ENCODE peak calls at places on chromosome 13, in six cellular contexts. T is uterus, S is pancreas, U is esophagus squamous epithelium, E is ovary, N is spleen. O is an unnamed sample. For H3K27me3, the result is how much of the 10 kb centered on the place peaks cover.

GRCh38 chr13:100751826-100752225 is 77.2 kb upstream of the TMTC4 start:
- DNase-seq in T (no peak), S (no peak), U (no peak), E (no peak), N (no peak), O (no peak)

GRCh38 chr13:97276862-97277269 is 54.7 kb downstream of the MBNL2 start:
- DNase-seq in T (no peak), S (no peak), U (no peak), E (no peak), N (no peak), O (no peak)

GRCh38 chr13:39159393-39159792 is 121.1 kb downstream of the NHLRC3 start:
- DNase-seq in T (no peak), S (no peak), U (no peak), E (no peak), N (no peak), O (no peak)

GRCh38 chr13:30370146-30370545 is 52.1 kb upstream of the UBE2L5 start:
- DNase-seq in T (no peak), S (no peak), U (no peak), E (no peak), N (no peak), O (no peak)

GRCh38 chr13:20495087-20496023 is 30.3 kb downstream of the CRYL1 start:
- DNase-seq in T (peak), S (no peak), U (no peak), E (peak), N (no peak), O (no peak)

GRCh38 chr13:23899555-23899954 is 2.3 kb upstream of the C1QTNF9B start:
- DNase-seq in T (no peak), S (no peak), U (no peak), E (peak), N (no peak), O (no peak)

GRCh38 chr13:112117258-112117954 is 50.5 kb downstream of the SOX1 start:
- DNase-seq in T (no peak), S (no peak), U (no peak), E (no peak), N (peak), O (no peak)

GRCh38 chr13:98242403-98242802 is 65.3 kb upstream of the RNF113B start:
- DNase-seq in T (no peak), S (no peak), U (no peak), E (no peak), N (no peak), O (no peak)

GRCh38 chr13:41541142-41541938 is 84.0 kb downstream of the RGCC start:
- DNase-seq in T (no peak), S (no peak), U (no peak), E (no peak), N (no peak), O (no peak)

GRCh38 chr13:19845758-19846157 is 17.7 kb downstream of the ZMYM5 start:
- DNase-seq in T (peak), S (no peak), U (no peak), E (peak), N (no peak), O (no peak)

GRCh38 chr13:43266953-43267615 is 243.7 kb downstream of the DNAJC15 start:
- DNase-seq in T (no peak), S (no peak), U (no peak), E (no peak), N (no peak), O (no peak)

GRCh38 chr13:20456737-20457136 is 68.9 kb downstream of the CRYL1 start:
- DNase-seq in T (no peak), S (no peak), U (no peak), E (no peak), N (no peak), O (no peak)

GRCh38 chr13:38656699-38657098 is 30.2 kb upstream of the FREM2 start:
- DNase-seq in T (no peak), S (no peak), U (no peak), E (no peak), N (no peak), O (no peak)

GRCh38 chr13:26926371-26926770 is 165.8 kb upstream of the GPR12 start:
- DNase-seq in T (no peak), S (no peak), U (no peak), E (no peak), N (no peak), O (no peak)

GRCh38 chr13:111951982-111952565 is 114.9 kb upstream of the SOX1 start:
- DNase-seq in T (no peak), S (no peak), U (no peak), E (no peak), N (peak), O (peak)

GRCh38 chr13:50892162-50892944 is 17.2 kb upstream of the RNASEH2B start:
- DNase-seq in T (no peak), S (no peak), U (no peak), E (no peak), N (peak), O (no peak)

GRCh38 chr13:64529874-64530485 is 2700.2 kb downstream of the PCDH9 start:
- DNase-seq in T (no peak), S (no peak), U (no peak), E (no peak), N (no peak), O (no peak)

GRCh38 chr13:35727881-35728280 is 251.4 kb upstream of the MAB21L1 start:
- DNase-seq in T (no peak), S (no peak), U (no peak), E (no peak), N (no peak), O (no peak)

GRCh38 chr13:86080340-86080995 is 281.2 kb upstream of the SLITRK6 start:
- DNase-seq in T (no peak), S (no peak), U (no peak), E (no peak), N (no peak), O (no peak)

DNA sequence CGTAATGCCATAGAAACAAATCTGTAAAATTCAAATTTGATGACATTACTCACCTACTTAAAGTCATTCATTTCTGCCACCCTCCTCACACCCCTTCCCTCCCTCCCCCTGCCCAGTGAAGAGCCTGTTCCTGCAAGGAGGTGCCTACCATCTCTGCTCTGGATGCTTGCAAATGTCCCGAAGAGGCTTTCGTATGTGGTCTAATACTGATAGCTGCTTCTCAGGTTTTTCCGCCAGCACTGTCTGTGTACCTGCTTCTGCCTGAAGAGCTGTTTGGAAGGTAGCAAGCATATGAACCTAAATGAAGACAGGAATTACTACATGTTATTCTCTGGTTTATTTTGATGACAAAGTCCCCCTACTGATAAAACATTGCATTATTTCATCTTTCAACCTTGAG is 57.1 kb downstream of the GPALPP1 start:
- DNase-seq in T (no peak), S (no peak), U (no peak), E (no peak), N (no peak), O (no peak)
- H3K4me3 ChIP-seq in T (no peak), S (no peak), U (no peak), E (no peak), N (no peak), O (peak)

GRCh38 chr13:44306401-44307192 is 67.0 kb upstream of the SERP2 start:
- DNase-seq in T (peak), S (no peak), U (no peak), E (peak), N (no peak), O (peak)

GRCh38 chr13:44307844-44308243 is 65.8 kb upstream of the SERP2 start:
- DNase-seq in T (no peak), S (no peak), U (no peak), E (no peak), N (no peak), O (no peak)

GRCh38 chr13:44307255-44307654 is 66.4 kb upstream of the SERP2 start:
- DNase-seq in T (no peak), S (no peak), U (no peak), E (no peak), N (no peak), O (no peak)

GRCh38 chr13:44309771-44310767 is 63.6 kb upstream of the SERP2 start:
- DNase-seq in T (no peak), S (no peak), U (no peak), E (no peak), N (no peak), O (no peak)

DNA sequence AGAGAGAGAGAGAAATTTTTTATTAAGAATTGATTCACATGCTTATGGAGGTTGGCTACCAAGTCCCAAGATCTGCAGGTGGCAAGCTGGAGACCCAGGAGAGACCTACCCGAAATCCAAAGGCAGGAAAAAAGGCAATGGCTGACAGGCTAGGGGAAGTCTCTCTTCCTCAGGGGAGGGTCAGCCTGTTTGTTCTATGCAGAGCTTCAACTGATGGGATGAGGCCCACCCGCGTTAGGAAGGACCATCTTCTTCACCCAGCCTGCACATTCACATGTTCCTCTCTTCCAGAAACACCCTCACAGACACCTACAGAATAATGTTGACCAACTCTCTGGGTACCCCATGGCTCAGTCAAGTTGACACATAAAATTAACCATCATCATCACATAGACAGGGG is 65.3 kb upstream of the SERP2 start:
- DNase-seq in T (no peak), S (no peak), U (no peak), E (no peak), N (no peak), O (no peak)
- H3K27me3 ChIP-seq in T (under half), S (under half), U (under half), E (under half), N (under half), O (under half)

DNA sequence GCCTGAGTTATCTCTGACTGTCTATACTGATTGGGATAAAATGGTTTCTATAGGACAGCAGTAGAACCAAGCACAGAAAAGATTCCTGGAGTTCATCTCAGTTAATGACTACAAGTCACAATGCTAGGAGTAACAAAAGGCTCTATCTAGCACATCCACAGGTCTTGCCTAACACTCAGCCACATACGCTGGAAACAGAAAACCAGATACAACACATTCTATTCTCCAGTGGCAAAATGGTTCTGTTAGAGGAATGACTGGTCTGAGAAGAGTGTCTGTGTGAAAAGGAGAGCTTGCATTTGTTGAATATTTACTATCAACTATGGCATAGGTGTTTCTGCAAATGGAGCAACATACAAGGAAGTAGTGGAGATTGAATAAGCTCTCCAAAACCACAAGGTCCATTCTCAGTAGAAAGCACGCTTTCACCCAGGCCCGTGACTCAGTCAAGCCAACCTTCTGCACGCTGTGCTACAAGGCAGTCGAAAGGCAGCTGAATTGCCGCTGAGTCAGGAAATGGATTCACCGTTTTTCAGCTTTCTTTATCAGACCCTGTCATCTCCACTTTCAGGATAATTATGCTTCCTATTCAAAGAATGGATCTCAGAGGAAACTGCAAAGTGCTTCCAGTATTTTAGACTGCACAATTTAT is 761.4 kb downstream of the EFNB2 start:
- DNase-seq in T (no peak), S (no peak), U (no peak), E (no peak), N (no peak), O (no peak)
- H3K27ac ChIP-seq in T (no peak), S (no peak), U (no peak), E (no peak), N (no peak), O (no peak)

GRCh38 chr13:110257408-110257807 is 49.5 kb downstream of the COL4A1 start:
- DNase-seq in T (no peak), S (no peak), U (no peak), E (no peak), N (no peak), O (no peak)

GRCh38 chr13:110258876-110259631 is 47.9 kb downstream of the COL4A1 start:
- DNase-seq in T (no peak), S (no peak), U (no peak), E (no peak), N (no peak), O (no peak)

GRCh38 chr13:110262082-110262436 is 44.9 kb downstream of the COL4A1 start:
- DNase-seq in T (no peak), S (no peak), U (no peak), E (no peak), N (no peak), O (no peak)

GRCh38 chr13:110261166-110262081 is 45.5 kb downstream of the COL4A1 start:
- DNase-seq in T (no peak), S (no peak), U (no peak), E (no peak), N (no peak), O (no peak)

GRCh38 chr13:110259651-110260050 is 47.3 kb downstream of the COL4A1 start:
- DNase-seq in T (no peak), S (no peak), U (no peak), E (no peak), N (no peak), O (no peak)
- H3K4me3 ChIP-seq in T (no peak), S (no peak), U (no peak), E (no peak), N (no peak), O (no peak)

GRCh38 chr13:94886191-94886590 is 173.8 kb upstream of the SOX21 start:
- DNase-seq in T (no peak), S (no peak), U (no peak), E (no peak), N (no peak), O (no peak)
- H3K27me3 ChIP-seq in T (under half), S (under half), U (under half), E (under half), N (under half), O (under half)

DNA sequence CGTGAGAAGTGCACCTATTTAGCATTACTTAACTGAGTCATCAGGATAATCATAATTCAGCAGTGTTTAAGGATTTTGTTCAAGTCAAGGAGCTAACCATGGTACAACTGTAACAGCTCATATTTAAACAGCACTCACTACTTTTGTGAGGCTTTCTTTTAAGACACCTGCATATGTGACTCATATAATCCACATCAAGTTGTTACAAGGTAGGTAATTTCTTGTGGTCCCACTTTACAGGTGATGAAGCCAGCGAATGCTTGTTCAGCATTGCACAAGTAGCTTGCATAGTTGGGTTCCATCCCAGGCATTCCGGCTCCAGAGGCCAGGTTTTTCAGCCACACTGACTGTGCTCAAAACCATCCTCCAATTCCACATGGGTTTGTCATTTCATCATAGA is 569.2 kb downstream of the MYO16 start:
- DNase-seq in T (no peak), S (no peak), U (no peak), E (no peak), N (no peak), O (no peak)
- H3K27ac ChIP-seq in T (no peak), S (no peak), U (no peak), E (no peak), N (no peak), O (no peak)

GRCh38 chr13:113742000-113742441 is 17.0 kb upstream of the TMEM255B start:
- DNase-seq in T (no peak), S (peak), U (no peak), E (no peak), N (peak), O (peak)
- H3K4me3 ChIP-seq in T (no peak), S (no peak), U (no peak), E (no peak), N (no peak), O (no peak)

O was measured in upper lobe of right lung.